ENCODE peak calls at places on chromosomes 7 and 10, in six cellular contexts. A is NCI-H1092 treated with DMSO at 0.1 percent for 48 hours; Q is activated T-cell treated with anti-CD3 and anti-CD28 coated beads, Interleukin-2, amount 50 U/mL, for 72 hours; R is SW480; C is GM04503; G is iPS-NIHi11. O is an unnamed sample.

GRCh38 chr10:122051609-122052385 is 62.8 kb downstream of the TACC2 start:
- DNase-seq in C (peak; percentile 70), R (peak; percentile 59), G (peak; percentile 77), A (no peak), Q (no peak), O (no peak)

GRCh38 chr7:128790297-128791037 is 1.3 kb upstream of the CCDC136 start:
- DNase-seq in Q (no peak), C (no peak), A (peak; percentile 29), R (no peak), G (peak; percentile 68), O (no peak)

GRCh38 chr10:88538038-88538437 is 45.1 kb downstream of the RNLS start:
- DNase-seq in A (no peak), C (peak; percentile 67), G (no peak), Q (no peak), R (no peak), O (no peak)

GRCh38 chr10:132861884-132862461 is 76.0 kb upstream of the NKX6-2 start:
- DNase-seq in R (no peak), Q (no peak), G (no peak), C (no peak), A (no peak), O (no peak)

GRCh38 chr10:79926037-79926436 is 22.9 kb downstream of the SFTPD start:
- DNase-seq in G (no peak), A (no peak), R (no peak), Q (no peak), C (no peak), O (no peak)

GRCh38 chr7:40437936-40438634 is 303.3 kb downstream of the SUGCT start:
- DNase-seq in R (no peak), C (no peak), A (no peak), G (no peak), Q (no peak), O (no peak)

GRCh38 chr10:7373039-7373438 is 37.8 kb downstream of the SFMBT2 start:
- DNase-seq in Q (no peak), R (no peak), G (no peak), A (no peak), C (no peak), O (no peak)

GRCh38 chr7:130356760-130357611 is 12.4 kb downstream of the CPA5 start:
- DNase-seq in C (peak; percentile 39), R (peak; percentile 92), Q (no peak), G (no peak), A (no peak), O (no peak)

GRCh38 chr10:84333864-84334451 is 5.6 kb downstream of the CCSER2 start:
- DNase-seq in Q (peak; percentile 70), R (peak; percentile 35), A (no peak), G (no peak), C (no peak), O (peak; percentile 82)

GRCh38 chr7:35596061-35596460 is 98.9 kb downstream of the HERPUD2 start:
- DNase-seq in Q (no peak), A (no peak), R (no peak), C (no peak), G (peak; percentile 12), O (no peak)

GRCh38 chr7:32427769-32428291 is 62.4 kb downstream of the LSM5 start:
- DNase-seq in A (peak; percentile 30), C (peak; percentile 10), G (peak; percentile 93), Q (peak; percentile 75), R (no peak), O (no peak)

GRCh38 chr7:50832744-50833143 is 50.0 kb upstream of the GRB10 start:
- DNase-seq in G (no peak), R (peak; percentile 91), Q (peak; percentile 72), C (no peak), A (no peak), O (no peak)

GRCh38 chr7:154587812-154588211 is 415.1 kb downstream of the PAXIP1 start:
- DNase-seq in G (peak; percentile 2), Q (no peak), R (no peak), C (no peak), A (peak; percentile 16), O (no peak)

GRCh38 chr7:47809387-47809786 is 138.9 kb downstream of the PKD1L1 start:
- DNase-seq in G (no peak), C (no peak), Q (no peak), R (no peak), A (peak; percentile 72), O (no peak)

GRCh38 chr10:117322258-117322657 is 53.0 kb downstream of the PDZD8 start:
- DNase-seq in A (no peak), Q (no peak), G (no peak), C (no peak), R (no peak), O (no peak)

GRCh38 chr10:37736120-37736519 is 121.3 kb downstream of the ZNF248 start:
- DNase-seq in R (no peak), A (no peak), G (no peak), C (no peak), Q (no peak), O (no peak)

GRCh38 chr10:102775973-102776669 is 32.4 kb downstream of the WBP1L start:
- DNase-seq in C (no peak), Q (no peak), A (no peak), R (no peak), G (peak; percentile 38), O (no peak)

GRCh38 chr10:43403911-43404674 is 4.9 kb downstream of the HNRNPF start:
- DNase-seq in G (no peak), A (no peak), Q (no peak), C (no peak), R (no peak), O (no peak)

GRCh38 chr10:43647576-43647975 is 1.1 kb downstream of the ZNF32 start:
- DNase-seq in R (no peak), A (no peak), C (no peak), G (no peak), Q (no peak), O (no peak)

GRCh38 chr7:471866-472639 is 47.6 kb downstream of the PDGFA start:
- DNase-seq in R (no peak), Q (no peak), C (peak; percentile 85), G (peak; percentile 60), A (no peak), O (no peak)

GRCh38 chr10:130398090-130398994 is 262.2 kb downstream of the GLRX3 start:
- DNase-seq in R (no peak), Q (no peak), A (no peak), G (no peak), C (no peak), O (no peak)

GRCh38 chr10:79886345-79886744 is 59.8 kb downstream of the NUTM2E start:
- DNase-seq in R (no peak), A (no peak), G (no peak), C (no peak), Q (no peak), O (no peak)

GRCh38 chr10:14578060-14578952 is 196.4 kb downstream of the FAM107B start:
- DNase-seq in A (no peak), C (no peak), G (no peak), Q (no peak), R (no peak), O (no peak)

GRCh38 chr10:48450811-48451466 is 144.5 kb downstream of the MAPK8 start:
- DNase-seq in Q (no peak), R (no peak), A (no peak), C (no peak), G (no peak), O (no peak)

GRCh38 chr7:13903997-13904396 is 85.5 kb downstream of the ETV1 start:
- DNase-seq in R (no peak), G (no peak), A (no peak), Q (no peak), C (peak; percentile 38), O (no peak)

GRCh38 chr10:131676046-131676445 is 224.8 kb upstream of the PPP2R2D start:
- DNase-seq in G (no peak), Q (no peak), R (no peak), C (no peak), A (no peak), O (no peak)

GRCh38 chr10:101782811-101783735 is at the start of gene NPM3:
- DNase-seq in R (peak; percentile 75), C (no peak), G (peak; percentile 97), Q (peak; percentile 93), A (peak; percentile 70), O (peak; percentile 73)

GRCh38 chr10:43820663-43821062 is 172.0 kb upstream of the ZNF32 start:
- DNase-seq in C (no peak), G (no peak), A (no peak), Q (no peak), R (no peak), O (no peak)

GRCh38 chr10:46094931-46095755 is 49.1 kb upstream of the MSMB start:
- DNase-seq in R (no peak), A (no peak), G (no peak), Q (no peak), C (no peak), O (no peak)

GRCh38 chr10:129921065-129921670 is 42.9 kb downstream of the EBF3 start:
- DNase-seq in Q (no peak), A (no peak), G (no peak), C (no peak), R (no peak), O (no peak)

GRCh38 chr7:74417419-74417971 is 36.2 kb upstream of the GTF2IRD1 start:
- DNase-seq in R (peak; percentile 75), C (no peak), A (peak; percentile 67), Q (peak; percentile 55), G (peak; percentile 94), O (peak; percentile 35)

O was measured in AML-193.